ENCODE peak calls at places on chromosomes 6 and 20, in seven cellular contexts. One of them, this sample, is unnamed.

GRCh38 chr6:82525775-82526515 is 162.3 kb downstream of the TPBG start:
- DNase-seq in H9: no peak
- DNase-seq in trophoblast cell: no peak
- DNase-seq in mesenchymal stem cell: peak
- DNase-seq in H1: no peak
- DNase-seq in IMR-90: no peak
- DNase-seq in neuronal stem cell: no peak
- DNase-seq in this sample: no peak

GRCh38 chr6:25519856-25520255 is 132.2 kb upstream of the SCGN start:
- DNase-seq in H9: no peak
- DNase-seq in trophoblast cell: no peak
- DNase-seq in mesenchymal stem cell: no peak
- DNase-seq in H1: no peak
- DNase-seq in IMR-90: no peak
- DNase-seq in neuronal stem cell: no peak
- DNase-seq in this sample: no peak

GRCh38 chr20:41476013-41476441 is 109.4 kb upstream of the EMILIN3 start:
- DNase-seq in H9: no peak
- DNase-seq in trophoblast cell: no peak
- DNase-seq in mesenchymal stem cell: no peak
- DNase-seq in H1: no peak
- DNase-seq in IMR-90: peak
- DNase-seq in neuronal stem cell: no peak
- DNase-seq in this sample: no peak

GRCh38 chr6:87846446-87846845 is 144.4 kb upstream of the AKIRIN2 start:
- DNase-seq in H9: no peak
- DNase-seq in trophoblast cell: no peak
- DNase-seq in mesenchymal stem cell: no peak
- DNase-seq in H1: no peak
- DNase-seq in IMR-90: no peak
- DNase-seq in neuronal stem cell: no peak
- DNase-seq in this sample: no peak

GRCh38 chr20:53702617-53703016 is 109.0 kb upstream of the ZNF217 start:
- DNase-seq in H9: no peak
- DNase-seq in trophoblast cell: no peak
- DNase-seq in mesenchymal stem cell: no peak
- DNase-seq in H1: no peak
- DNase-seq in IMR-90: no peak
- DNase-seq in neuronal stem cell: no peak
- DNase-seq in this sample: no peak

GRCh38 chr20:62064788-62065668 is 653 bp downstream of the TAF4 start:
- DNase-seq in H9: no peak
- DNase-seq in trophoblast cell: no peak
- DNase-seq in mesenchymal stem cell: no peak
- DNase-seq in H1: no peak
- DNase-seq in IMR-90: no peak
- DNase-seq in neuronal stem cell: no peak
- DNase-seq in this sample: no peak

GRCh38 chr6:153024401-153025017 is 22.0 kb upstream of the MTRF1L start:
- DNase-seq in H9: peak
- DNase-seq in trophoblast cell: peak
- DNase-seq in mesenchymal stem cell: peak
- DNase-seq in H1: peak
- DNase-seq in IMR-90: peak
- DNase-seq in neuronal stem cell: peak
- DNase-seq in this sample: peak

GRCh38 chr6:47628448-47629272 is 69.7 kb upstream of the ADGRF4 start:
- DNase-seq in H9: no peak
- DNase-seq in trophoblast cell: no peak
- DNase-seq in mesenchymal stem cell: no peak
- DNase-seq in H1: no peak
- DNase-seq in IMR-90: no peak
- DNase-seq in neuronal stem cell: no peak
- DNase-seq in this sample: no peak

GRCh38 chr20:32569380-32570305 is 15.5 kb downstream of the NOL4L start:
- DNase-seq in H9: no peak
- DNase-seq in trophoblast cell: no peak
- DNase-seq in mesenchymal stem cell: no peak
- DNase-seq in H1: no peak
- DNase-seq in IMR-90: no peak
- DNase-seq in neuronal stem cell: no peak
- DNase-seq in this sample: no peak

GRCh38 chr6:12013368-12013617 is 1.2 kb downstream of the HIVEP1 start:
- DNase-seq in H9: no peak
- DNase-seq in trophoblast cell: no peak
- DNase-seq in mesenchymal stem cell: no peak
- DNase-seq in H1: no peak
- DNase-seq in IMR-90: no peak
- DNase-seq in neuronal stem cell: no peak
- DNase-seq in this sample: no peak

GRCh38 chr6:82712826-82713225 is 349.2 kb downstream of the TPBG start:
- DNase-seq in H9: no peak
- DNase-seq in trophoblast cell: no peak
- DNase-seq in mesenchymal stem cell: no peak
- DNase-seq in H1: no peak
- DNase-seq in IMR-90: no peak
- DNase-seq in neuronal stem cell: no peak
- DNase-seq in this sample: peak

GRCh38 chr6:100267002-100267401 is 197.7 kb downstream of the SIM1 start:
- DNase-seq in H9: no peak
- DNase-seq in trophoblast cell: no peak
- DNase-seq in mesenchymal stem cell: no peak
- DNase-seq in H1: no peak
- DNase-seq in IMR-90: no peak
- DNase-seq in neuronal stem cell: no peak
- DNase-seq in this sample: no peak

GRCh38 chr6:105771313-105771970 is 314.7 kb upstream of the PRDM1 start:
- DNase-seq in H9: no peak
- DNase-seq in trophoblast cell: no peak
- DNase-seq in mesenchymal stem cell: no peak
- DNase-seq in H1: no peak
- DNase-seq in IMR-90: peak
- DNase-seq in neuronal stem cell: no peak
- DNase-seq in this sample: no peak

GRCh38 chr6:85464722-85465150 is 14.9 kb downstream of the NT5E start:
- DNase-seq in H9: no peak
- DNase-seq in trophoblast cell: no peak
- DNase-seq in mesenchymal stem cell: peak
- DNase-seq in H1: no peak
- DNase-seq in IMR-90: peak
- DNase-seq in neuronal stem cell: no peak
- DNase-seq in this sample: no peak

GRCh38 chr6:33008944-33009861 is at the start of gene HLA-DOA:
- DNase-seq in H9: peak
- DNase-seq in trophoblast cell: no peak
- DNase-seq in mesenchymal stem cell: peak
- DNase-seq in H1: peak
- DNase-seq in IMR-90: peak
- DNase-seq in neuronal stem cell: peak
- DNase-seq in this sample: peak
- H3K18ac ChIP-seq in H9: peak
- H3K18ac ChIP-seq in trophoblast cell: no peak
- H3K18ac ChIP-seq in mesenchymal stem cell: no peak
- H3K18ac ChIP-seq in H1: peak
- H3K18ac ChIP-seq in IMR-90: no peak
- H3K18ac ChIP-seq in neuronal stem cell: peak
- H3K18ac ChIP-seq in this sample: no peak

DNA sequence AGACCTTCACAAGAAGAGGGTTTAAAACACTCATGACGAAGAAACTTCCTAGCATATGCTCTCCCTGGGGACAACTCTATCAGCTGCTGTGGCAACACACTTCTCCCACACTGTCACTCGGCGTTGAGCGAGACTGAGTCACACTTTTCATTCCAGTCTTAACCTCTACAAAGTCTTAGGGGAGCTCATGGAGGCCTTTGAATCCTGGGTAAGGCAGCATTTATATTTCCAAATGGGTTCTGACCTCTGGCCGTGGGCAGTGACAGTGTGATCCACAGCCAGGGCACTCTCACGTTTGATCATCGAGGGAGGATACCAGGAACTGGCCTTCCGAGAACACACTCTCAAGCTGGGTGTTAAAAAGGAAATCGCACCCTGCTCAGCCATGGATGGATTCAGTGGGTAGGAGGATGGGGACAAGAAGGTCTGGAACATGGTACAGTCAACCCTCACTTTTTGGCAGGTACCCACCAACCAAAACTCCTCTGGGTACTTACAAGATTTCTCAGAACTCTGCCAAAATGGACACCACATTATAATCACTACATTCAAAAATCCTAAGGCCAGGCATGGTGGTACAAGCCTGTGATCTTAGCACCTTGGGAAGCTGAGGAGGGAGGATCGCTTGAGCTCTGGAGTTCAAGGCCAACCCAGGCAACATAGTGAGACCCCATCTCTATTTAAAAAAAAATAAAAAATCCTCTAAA is 19.6 kb downstream of the RRBP1 start:
- DNase-seq in H9: no peak
- DNase-seq in trophoblast cell: no peak
- DNase-seq in mesenchymal stem cell: peak
- DNase-seq in H1: no peak
- DNase-seq in IMR-90: peak
- DNase-seq in neuronal stem cell: no peak
- DNase-seq in this sample: peak
- H3K9ac ChIP-seq in H9: no peak
- H3K9ac ChIP-seq in trophoblast cell: no peak
- H3K9ac ChIP-seq in mesenchymal stem cell: peak
- H3K9ac ChIP-seq in H1: no peak
- H3K9ac ChIP-seq in IMR-90: no peak
- H3K9ac ChIP-seq in neuronal stem cell: no peak
- H3K9ac ChIP-seq in this sample: no peak

GRCh38 chr20:50516180-50516934 is 6.2 kb downstream of the PTPN1 start:
- DNase-seq in H9: no peak
- DNase-seq in trophoblast cell: no peak
- DNase-seq in mesenchymal stem cell: no peak
- DNase-seq in H1: no peak
- DNase-seq in IMR-90: no peak
- DNase-seq in neuronal stem cell: no peak
- DNase-seq in this sample: no peak

GRCh38 chr20:50517817-50518154 is 7.6 kb downstream of the PTPN1 start:
- DNase-seq in H9: no peak
- DNase-seq in trophoblast cell: no peak
- DNase-seq in mesenchymal stem cell: no peak
- DNase-seq in H1: no peak
- DNase-seq in IMR-90: no peak
- DNase-seq in neuronal stem cell: no peak
- DNase-seq in this sample: no peak

GRCh38 chr20:50519036-50519780 is 9.0 kb downstream of the PTPN1 start:
- DNase-seq in H9: no peak
- DNase-seq in trophoblast cell: no peak
- DNase-seq in mesenchymal stem cell: no peak
- DNase-seq in H1: no peak
- DNase-seq in IMR-90: no peak
- DNase-seq in neuronal stem cell: no peak
- DNase-seq in this sample: no peak

GRCh38 chr20:50516935-50517816 is 7.0 kb downstream of the PTPN1 start:
- DNase-seq in H9: no peak
- DNase-seq in trophoblast cell: no peak
- DNase-seq in mesenchymal stem cell: no peak
- DNase-seq in H1: no peak
- DNase-seq in IMR-90: no peak
- DNase-seq in neuronal stem cell: no peak
- DNase-seq in this sample: no peak

DNA sequence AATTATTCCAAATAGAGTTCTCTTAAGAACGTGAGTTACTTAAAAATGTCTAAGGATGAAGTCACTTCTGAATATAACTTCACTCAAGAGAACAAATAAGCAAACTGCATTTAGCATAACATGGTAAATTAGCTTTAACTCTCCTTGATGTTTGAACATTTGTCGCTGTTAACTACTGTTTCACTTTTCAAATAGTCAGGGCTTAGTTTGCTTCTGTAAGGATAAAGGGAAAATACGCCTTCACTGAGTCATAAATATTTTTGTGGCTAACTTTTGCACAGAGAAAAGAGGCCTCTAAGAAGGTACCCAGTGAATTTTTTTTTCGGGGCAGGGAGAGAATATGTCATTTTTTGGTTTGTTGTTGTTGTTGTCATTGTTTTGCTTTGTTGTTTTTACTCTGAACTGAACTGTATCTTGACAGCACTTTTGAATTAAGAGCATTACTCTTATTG is 8.1 kb downstream of the PTPN1 start:
- DNase-seq in H9: no peak
- DNase-seq in trophoblast cell: no peak
- DNase-seq in mesenchymal stem cell: peak
- DNase-seq in H1: no peak
- DNase-seq in IMR-90: peak
- DNase-seq in neuronal stem cell: no peak
- DNase-seq in this sample: no peak
- H3K27ac ChIP-seq in H9: no peak
- H3K27ac ChIP-seq in trophoblast cell: no peak
- H3K27ac ChIP-seq in mesenchymal stem cell: peak
- H3K27ac ChIP-seq in H1: no peak
- H3K27ac ChIP-seq in IMR-90: peak
- H3K27ac ChIP-seq in neuronal stem cell: no peak
- H3K27ac ChIP-seq in this sample: no peak

DNA sequence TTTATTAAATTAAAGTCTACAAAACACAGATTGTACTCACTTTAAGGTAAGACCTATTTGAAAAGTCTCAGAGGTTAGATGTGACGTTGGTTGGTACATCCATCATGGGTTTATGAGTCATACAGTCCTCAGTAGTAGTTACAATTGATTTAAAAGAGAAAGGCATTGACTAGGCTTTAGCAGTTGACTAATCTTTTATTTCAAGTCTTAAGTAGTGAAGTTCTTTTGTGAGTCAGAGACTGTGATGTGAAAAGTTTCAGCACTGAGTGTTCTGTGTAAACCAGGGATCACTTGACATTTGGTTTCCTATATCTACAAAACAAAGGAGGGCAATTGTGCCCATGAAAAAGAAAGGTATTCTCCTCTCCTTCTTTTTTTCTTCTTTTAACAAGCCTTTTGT is 221.3 kb downstream of the GRIK2 start:
- DNase-seq in H9: no peak
- DNase-seq in trophoblast cell: no peak
- DNase-seq in mesenchymal stem cell: peak
- DNase-seq in H1: no peak
- DNase-seq in IMR-90: peak
- DNase-seq in neuronal stem cell: peak
- DNase-seq in this sample: peak
- H3K18ac ChIP-seq in H9: no peak
- H3K18ac ChIP-seq in trophoblast cell: no peak
- H3K18ac ChIP-seq in mesenchymal stem cell: no peak
- H3K18ac ChIP-seq in H1: no peak
- H3K18ac ChIP-seq in IMR-90: no peak
- H3K18ac ChIP-seq in neuronal stem cell: no peak
- H3K18ac ChIP-seq in this sample: no peak

This sample was measured in mesendoderm.